ENCODE peak calls at places on chromosomes 5 and 9, in four cellular contexts. F is NCI-H146, Q is iPS-NIHi11, L is T-cell. P is an unnamed sample.

GRCh38 chr9:30676642-30677041 is 1707.8 kb upstream of the ACO1 start:
- DNase-seq in L (no peak), F (no peak), Q (no peak), P (no peak)

GRCh38 chr9:20379804-20380225 is 242.5 kb downstream of the MLLT3 start:
- DNase-seq in F (no peak), Q (no peak), L (no peak), P (no peak)

GRCh38 chr9:122348288-122348777 is 22.5 kb upstream of the PTGS1 start:
- DNase-seq in L (no peak), F (no peak), Q (no peak), P (no peak)

GRCh38 chr5:139688712-139689413 is 40.7 kb downstream of the CXXC5 start:
- DNase-seq in Q (no peak), F (no peak), L (no peak), P (no peak)

GRCh38 chr5:124700930-124701458 is 45.4 kb downstream of the ZNF608 start:
- DNase-seq in L (no peak), F (no peak), Q (no peak), P (no peak)

GRCh38 chr5:156929366-156929948 is 33.6 kb downstream of the TIMD4 start:
- DNase-seq in F (no peak), Q (no peak), L (no peak), P (no peak)

GRCh38 chr5:74616236-74617146 is 24.0 kb downstream of the ENC1 start:
- DNase-seq in F (no peak), L (no peak), Q (no peak), P (no peak)

GRCh38 chr5:137056676-137057075 is 442.4 kb downstream of the SPOCK1 start:
- DNase-seq in Q (no peak), F (no peak), L (no peak), P (no peak)